ENCODE peak calls at places on chromosomes 1 and 21, in seven cellular contexts. One of them, this sample, is unnamed. For H3K4me1, the result is how much of the 10 kb centered on the place peaks cover.

GRCh38 chr1:99264201-99265021 is at the start of gene PLPPR4:
- DNase-seq in heart right ventricle: peak
- DNase-seq in transverse colon: peak
- DNase-seq in upper lobe of left lung: peak
- DNase-seq in OCI-LY7: no peak
- DNase-seq in pancreas: peak
- DNase-seq in H1: peak
- DNase-seq in this sample: peak

GRCh38 chr21:35510294-35510693 is 461.2 kb upstream of the RUNX1 start:
- DNase-seq in H1: no peak
- DNase-seq in upper lobe of left lung: no peak
- DNase-seq in heart right ventricle: no peak
- DNase-seq in OCI-LY7: no peak
- DNase-seq in pancreas: no peak
- DNase-seq in transverse colon: no peak
- DNase-seq in this sample: no peak

GRCh38 chr1:170545476-170545875 is 13.5 kb downstream of the GORAB start:
- DNase-seq in heart right ventricle: no peak
- DNase-seq in OCI-LY7: no peak
- DNase-seq in H1: no peak
- DNase-seq in pancreas: no peak
- DNase-seq in transverse colon: no peak
- DNase-seq in upper lobe of left lung: no peak
- DNase-seq in this sample: no peak

GRCh38 chr1:172172267-172172880 is 248.1 kb upstream of the C1orf105 start:
- DNase-seq in pancreas: no peak
- DNase-seq in OCI-LY7: no peak
- DNase-seq in transverse colon: no peak
- DNase-seq in upper lobe of left lung: no peak
- DNase-seq in H1: no peak
- DNase-seq in heart right ventricle: no peak
- DNase-seq in this sample: no peak

GRCh38 chr1:30635386-30635975 is 87.9 kb downstream of the MATN1 start:
- DNase-seq in upper lobe of left lung: no peak
- DNase-seq in transverse colon: no peak
- DNase-seq in OCI-LY7: no peak
- DNase-seq in H1: no peak
- DNase-seq in pancreas: no peak
- DNase-seq in heart right ventricle: no peak
- DNase-seq in this sample: no peak

GRCh38 chr1:147665521-147665920 is 4.8 kb downstream of the ACP6 start:
- DNase-seq in pancreas: no peak
- DNase-seq in upper lobe of left lung: no peak
- DNase-seq in OCI-LY7: no peak
- DNase-seq in transverse colon: no peak
- DNase-seq in H1: no peak
- DNase-seq in heart right ventricle: no peak
- DNase-seq in this sample: no peak

GRCh38 chr1:2411801-2412394 is 466 bp downstream of the PEX10 start:
- DNase-seq in H1: no peak
- DNase-seq in transverse colon: no peak
- DNase-seq in upper lobe of left lung: no peak
- DNase-seq in OCI-LY7: peak
- DNase-seq in heart right ventricle: no peak
- DNase-seq in pancreas: peak
- DNase-seq in this sample: no peak

GRCh38 chr1:248792342-248792741 is 33.4 kb downstream of the SH3BP5L start:
- DNase-seq in upper lobe of left lung: no peak
- DNase-seq in OCI-LY7: no peak
- DNase-seq in heart right ventricle: no peak
- DNase-seq in pancreas: no peak
- DNase-seq in H1: no peak
- DNase-seq in transverse colon: no peak
- DNase-seq in this sample: no peak

GRCh38 chr1:39391741-39392679 is 99.4 kb upstream of the BMP8A start:
- DNase-seq in H1: no peak
- DNase-seq in OCI-LY7: no peak
- DNase-seq in transverse colon: no peak
- DNase-seq in upper lobe of left lung: no peak
- DNase-seq in pancreas: no peak
- DNase-seq in heart right ventricle: no peak
- DNase-seq in this sample: no peak

GRCh38 chr1:218380125-218380977 is 35.2 kb downstream of the TGFB2 start:
- DNase-seq in H1: no peak
- DNase-seq in OCI-LY7: no peak
- DNase-seq in heart right ventricle: no peak
- DNase-seq in pancreas: peak
- DNase-seq in transverse colon: no peak
- DNase-seq in upper lobe of left lung: no peak
- DNase-seq in this sample: no peak

GRCh38 chr1:44076093-44076492 is 42.5 kb upstream of the KLF17 start:
- DNase-seq in pancreas: no peak
- DNase-seq in OCI-LY7: no peak
- DNase-seq in transverse colon: no peak
- DNase-seq in upper lobe of left lung: no peak
- DNase-seq in heart right ventricle: no peak
- DNase-seq in H1: no peak
- DNase-seq in this sample: no peak

GRCh38 chr1:29924017-29924431 is 687.7 kb downstream of the PTPRU start:
- DNase-seq in pancreas: no peak
- DNase-seq in transverse colon: no peak
- DNase-seq in upper lobe of left lung: no peak
- DNase-seq in OCI-LY7: no peak
- DNase-seq in H1: no peak
- DNase-seq in heart right ventricle: no peak
- DNase-seq in this sample: peak

GRCh38 chr1:224095339-224095738 is 18.6 kb upstream of the FBXO28 start:
- DNase-seq in pancreas: no peak
- DNase-seq in upper lobe of left lung: no peak
- DNase-seq in OCI-LY7: no peak
- DNase-seq in H1: no peak
- DNase-seq in heart right ventricle: no peak
- DNase-seq in transverse colon: no peak
- DNase-seq in this sample: no peak

GRCh38 chr1:180210008-180210555 is 20.0 kb upstream of the LHX4 start:
- DNase-seq in H1: no peak
- DNase-seq in OCI-LY7: no peak
- DNase-seq in transverse colon: no peak
- DNase-seq in heart right ventricle: no peak
- DNase-seq in pancreas: no peak
- DNase-seq in upper lobe of left lung: no peak
- DNase-seq in this sample: no peak

GRCh38 chr1:228151526-228151925 is 1.8 kb downstream of the GJC2 start:
- DNase-seq in transverse colon: peak
- DNase-seq in heart right ventricle: peak
- DNase-seq in pancreas: no peak
- DNase-seq in H1: no peak
- DNase-seq in OCI-LY7: no peak
- DNase-seq in upper lobe of left lung: peak
- DNase-seq in this sample: peak

GRCh38 chr1:173438655-173439054 is 38.5 kb upstream of the PRDX6 start:
- DNase-seq in H1: no peak
- DNase-seq in upper lobe of left lung: no peak
- DNase-seq in OCI-LY7: no peak
- DNase-seq in pancreas: no peak
- DNase-seq in transverse colon: no peak
- DNase-seq in heart right ventricle: no peak
- DNase-seq in this sample: no peak

GRCh38 chr1:22176258-22176657 is 33.4 kb upstream of the WNT4 start:
- DNase-seq in H1: no peak
- DNase-seq in transverse colon: peak
- DNase-seq in upper lobe of left lung: no peak
- DNase-seq in heart right ventricle: no peak
- DNase-seq in pancreas: no peak
- DNase-seq in OCI-LY7: peak
- DNase-seq in this sample: no peak

GRCh38 chr1:228938248-228938891 is 203.1 kb downstream of the RHOU start:
- DNase-seq in heart right ventricle: no peak
- DNase-seq in upper lobe of left lung: no peak
- DNase-seq in pancreas: no peak
- DNase-seq in transverse colon: no peak
- DNase-seq in OCI-LY7: peak
- DNase-seq in H1: no peak
- DNase-seq in this sample: no peak

GRCh38 chr1:212903664-212904063 is 45.6 kb downstream of the FLVCR1 start:
- DNase-seq in heart right ventricle: no peak
- DNase-seq in upper lobe of left lung: no peak
- DNase-seq in transverse colon: no peak
- DNase-seq in OCI-LY7: no peak
- DNase-seq in H1: no peak
- DNase-seq in pancreas: no peak
- DNase-seq in this sample: no peak

GRCh38 chr1:38025664-38026063 is 13.1 kb downstream of the UTP11 start:
- DNase-seq in OCI-LY7: no peak
- DNase-seq in pancreas: no peak
- DNase-seq in transverse colon: no peak
- DNase-seq in upper lobe of left lung: no peak
- DNase-seq in H1: no peak
- DNase-seq in heart right ventricle: no peak
- DNase-seq in this sample: no peak

GRCh38 chr1:167612986-167613385 is 17.0 kb upstream of the RCSD1 start:
- DNase-seq in H1: no peak
- DNase-seq in transverse colon: no peak
- DNase-seq in upper lobe of left lung: no peak
- DNase-seq in heart right ventricle: no peak
- DNase-seq in pancreas: no peak
- DNase-seq in OCI-LY7: no peak
- DNase-seq in this sample: no peak

GRCh38 chr1:6602669-6603423 is at the start of gene KLHL21:
- DNase-seq in upper lobe of left lung: peak
- DNase-seq in pancreas: peak
- DNase-seq in H1: no peak
- DNase-seq in OCI-LY7: peak
- DNase-seq in heart right ventricle: peak
- DNase-seq in transverse colon: peak
- DNase-seq in this sample: peak

GRCh38 chr1:153538315-153538821 is 2.4 kb downstream of the S100A5 start:
- DNase-seq in heart right ventricle: no peak
- DNase-seq in pancreas: peak
- DNase-seq in OCI-LY7: no peak
- DNase-seq in transverse colon: peak
- DNase-seq in upper lobe of left lung: no peak
- DNase-seq in H1: no peak
- DNase-seq in this sample: peak

GRCh38 chr1:151993734-151994496 is at the start of gene S100A10:
- DNase-seq in pancreas: peak
- DNase-seq in upper lobe of left lung: peak
- DNase-seq in heart right ventricle: peak
- DNase-seq in H1: no peak
- DNase-seq in OCI-LY7: no peak
- DNase-seq in transverse colon: peak
- DNase-seq in this sample: peak

GRCh38 chr1:246199086-246199485 is 308.0 kb downstream of the SMYD3 start:
- DNase-seq in heart right ventricle: no peak
- DNase-seq in upper lobe of left lung: no peak
- DNase-seq in pancreas: no peak
- DNase-seq in H1: no peak
- DNase-seq in transverse colon: no peak
- DNase-seq in OCI-LY7: no peak
- DNase-seq in this sample: peak

GRCh38 chr21:45950740-45951515 is 30.6 kb upstream of the COL6A1 start:
- DNase-seq in OCI-LY7: no peak
- DNase-seq in upper lobe of left lung: peak
- DNase-seq in heart right ventricle: peak
- DNase-seq in H1: no peak
- DNase-seq in transverse colon: peak
- DNase-seq in pancreas: peak
- DNase-seq in this sample: peak
- TF ChIP-seq CTCF in OCI-LY7: no peak
- TF ChIP-seq CTCF in upper lobe of left lung: no peak
- TF ChIP-seq CTCF in heart right ventricle: no peak
- TF ChIP-seq CTCF in H1: peak
- TF ChIP-seq CTCF in transverse colon: no peak
- TF ChIP-seq CTCF in pancreas: no peak
- TF ChIP-seq CTCF in this sample: no peak

DNA sequence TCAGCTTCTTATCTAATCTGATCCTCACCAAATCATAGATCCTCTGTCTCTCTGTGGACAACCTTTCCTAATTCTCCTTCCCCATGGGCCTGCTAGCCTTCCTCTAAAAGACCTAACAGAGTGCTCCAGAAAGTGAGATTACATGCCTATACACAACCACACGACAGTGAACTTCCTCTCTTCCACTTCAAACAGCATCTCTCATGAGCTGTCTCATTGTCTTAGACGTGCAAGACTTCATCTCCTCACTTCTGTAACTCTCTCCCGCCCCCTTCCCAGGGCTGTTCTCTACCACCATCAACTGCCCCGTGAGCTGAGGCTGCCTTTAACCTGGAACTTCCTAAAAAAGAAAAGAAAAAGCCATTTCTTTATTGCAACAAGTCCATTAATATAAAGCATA is 14.1 kb upstream of the A3GALT2 start:
- DNase-seq in upper lobe of left lung: no peak
- DNase-seq in pancreas: no peak
- DNase-seq in H1: no peak
- DNase-seq in heart right ventricle: no peak
- DNase-seq in transverse colon: no peak
- DNase-seq in OCI-LY7: no peak
- DNase-seq in this sample: no peak
- H3K4me1 ChIP-seq in upper lobe of left lung: half or more
- H3K4me1 ChIP-seq in pancreas: half or more
- H3K4me1 ChIP-seq in H1: under half
- H3K4me1 ChIP-seq in heart right ventricle: half or more
- H3K4me1 ChIP-seq in transverse colon: half or more
- H3K4me1 ChIP-seq in OCI-LY7: under half
- H3K4me1 ChIP-seq in this sample: under half

DNA sequence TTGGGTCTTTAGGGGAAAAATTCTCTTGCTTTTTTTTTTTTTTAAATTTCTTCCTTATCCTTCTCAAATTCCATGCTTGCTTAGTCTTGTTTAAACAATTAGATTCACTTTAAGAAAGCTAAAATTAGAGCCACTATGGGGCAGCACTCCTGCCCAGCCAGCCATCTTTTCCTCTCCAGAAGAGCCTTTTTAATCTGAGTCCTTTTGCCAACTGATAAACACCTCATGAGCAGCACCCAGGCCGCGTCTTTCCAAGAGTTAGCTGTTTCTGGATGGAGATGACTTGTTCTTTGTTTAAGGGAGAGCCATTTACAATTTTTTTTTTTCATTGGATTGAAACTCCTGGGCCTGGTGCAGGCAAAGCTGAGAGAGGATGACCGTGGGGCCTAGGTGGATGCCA is 53.3 kb upstream of the TSPAN2 start:
- DNase-seq in heart right ventricle: peak
- DNase-seq in OCI-LY7: no peak
- DNase-seq in H1: no peak
- DNase-seq in pancreas: no peak
- DNase-seq in transverse colon: no peak
- DNase-seq in upper lobe of left lung: no peak
- DNase-seq in this sample: no peak
- TF ChIP-seq CTCF in heart right ventricle: peak
- TF ChIP-seq CTCF in OCI-LY7: no peak
- TF ChIP-seq CTCF in H1: no peak
- TF ChIP-seq CTCF in pancreas: no peak
- TF ChIP-seq CTCF in transverse colon: no peak
- TF ChIP-seq CTCF in upper lobe of left lung: no peak
- TF ChIP-seq CTCF in this sample: no peak

DNA sequence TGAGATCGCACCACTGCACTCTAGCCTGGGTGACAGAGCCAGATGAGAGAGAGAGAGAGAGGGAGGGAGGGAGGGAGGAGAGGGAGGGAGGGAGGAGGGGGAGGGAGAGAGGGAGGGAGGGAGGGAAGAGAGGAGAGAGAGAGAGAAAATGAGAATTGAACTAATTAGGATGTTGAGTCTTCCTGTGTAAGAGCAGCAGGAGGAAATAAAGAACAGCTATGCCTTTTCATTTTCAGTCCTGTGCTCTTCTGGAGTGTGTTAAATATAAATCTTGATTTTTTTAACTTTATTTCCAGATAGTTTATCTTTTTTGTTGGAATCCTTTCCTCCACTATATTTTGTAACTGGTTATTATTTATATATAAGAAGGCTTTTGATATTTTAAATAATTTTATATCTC is 27.1 kb downstream of the DNTTIP2 start:
- DNase-seq in transverse colon: no peak
- DNase-seq in upper lobe of left lung: no peak
- DNase-seq in H1: no peak
- DNase-seq in heart right ventricle: no peak
- DNase-seq in pancreas: no peak
- DNase-seq in OCI-LY7: no peak
- DNase-seq in this sample: no peak
- H3K4me1 ChIP-seq in transverse colon: under half
- H3K4me1 ChIP-seq in upper lobe of left lung: under half
- H3K4me1 ChIP-seq in H1: under half
- H3K4me1 ChIP-seq in heart right ventricle: under half
- H3K4me1 ChIP-seq in pancreas: under half
- H3K4me1 ChIP-seq in OCI-LY7: under half
- H3K4me1 ChIP-seq in this sample: under half